ENCODE peak calls at places on chromosomes 13 and 19, in nine cellular contexts. H, N, V, U, A, L, P, K and D are unnamed samples.

GRCh38 chr19:10501971-10502523 is 1.1 kb downstream of the KEAP1 start:
- DNase-seq in P (no peak), V (peak; percentile 98), U (peak; percentile 19), H (peak; percentile 90), L (no peak), A (peak; percentile 53), N (peak; percentile 35), K (no peak), D (no peak)

GRCh38 chr19:35257113-35257461 is 8.3 kb downstream of the LSR start:
- DNase-seq in K (no peak), A (no peak), P (no peak), H (peak; percentile 63), V (no peak), U (no peak), L (no peak), N (no peak), D (no peak)

GRCh38 chr13:99347335-99347878 is 40.2 kb upstream of the GPR183 start:
- DNase-seq in P (no peak), A (no peak), H (no peak), V (no peak), N (no peak), U (no peak), L (no peak), K (no peak), D (no peak)

GRCh38 chr13:43227721-43228120 is 204.3 kb downstream of the DNAJC15 start:
- DNase-seq in N (no peak), V (no peak), A (no peak), U (peak; percentile 9), L (no peak), H (no peak), K (no peak), P (no peak), D (no peak)

GRCh38 chr19:5686326-5686646 is 3.8 kb upstream of the RPL36 start:
- DNase-seq in H (no peak), V (no peak), N (no peak), U (no peak), L (no peak), A (no peak), K (no peak), P (no peak), D (no peak)

GRCh38 chr13:42412812-42413795 is 141.2 kb downstream of the AKAP11 start:
- DNase-seq in N (peak; percentile 1), H (no peak), K (no peak), L (no peak), P (no peak), A (no peak), U (no peak), V (no peak), D (no peak)

GRCh38 chr19:42528354-42529247 is at the start of gene CEACAM1:
- DNase-seq in K (no peak), H (no peak), L (no peak), A (no peak), V (peak; percentile 79), P (no peak), U (peak; percentile 79), N (no peak), D (no peak)

GRCh38 chr13:24503376-24503690 is 9.2 kb downstream of the PARP4 start:
- DNase-seq in V (no peak), N (no peak), H (no peak), U (peak; percentile 6), A (no peak), P (no peak), L (no peak), K (no peak), D (no peak)

GRCh38 chr19:35247526-35248309 is 1.1 kb upstream of the LSR start:
- DNase-seq in L (no peak), U (peak; percentile 92), H (no peak), N (no peak), V (peak; percentile 93), A (no peak), P (no peak), K (no peak), D (no peak)

GRCh38 chr13:97367427-97367826 is 66.5 kb upstream of the RAP2A start:
- DNase-seq in V (no peak), P (peak; percentile 24), N (peak; percentile 69), K (peak; percentile 54), H (peak; percentile 71), L (no peak), U (peak; percentile 42), A (no peak), D (no peak)

GRCh38 chr13:111636271-111636670 is 315.8 kb downstream of the TEX29 start:
- DNase-seq in P (no peak), L (no peak), H (no peak), V (no peak), U (no peak), K (no peak), A (no peak), N (no peak), D (no peak)
- TF ChIP-seq CTCF in P (no peak), L (no peak), H (no peak), V (no peak), U (no peak), K (no peak), A (no peak), N (no peak), D (no peak)

DNA sequence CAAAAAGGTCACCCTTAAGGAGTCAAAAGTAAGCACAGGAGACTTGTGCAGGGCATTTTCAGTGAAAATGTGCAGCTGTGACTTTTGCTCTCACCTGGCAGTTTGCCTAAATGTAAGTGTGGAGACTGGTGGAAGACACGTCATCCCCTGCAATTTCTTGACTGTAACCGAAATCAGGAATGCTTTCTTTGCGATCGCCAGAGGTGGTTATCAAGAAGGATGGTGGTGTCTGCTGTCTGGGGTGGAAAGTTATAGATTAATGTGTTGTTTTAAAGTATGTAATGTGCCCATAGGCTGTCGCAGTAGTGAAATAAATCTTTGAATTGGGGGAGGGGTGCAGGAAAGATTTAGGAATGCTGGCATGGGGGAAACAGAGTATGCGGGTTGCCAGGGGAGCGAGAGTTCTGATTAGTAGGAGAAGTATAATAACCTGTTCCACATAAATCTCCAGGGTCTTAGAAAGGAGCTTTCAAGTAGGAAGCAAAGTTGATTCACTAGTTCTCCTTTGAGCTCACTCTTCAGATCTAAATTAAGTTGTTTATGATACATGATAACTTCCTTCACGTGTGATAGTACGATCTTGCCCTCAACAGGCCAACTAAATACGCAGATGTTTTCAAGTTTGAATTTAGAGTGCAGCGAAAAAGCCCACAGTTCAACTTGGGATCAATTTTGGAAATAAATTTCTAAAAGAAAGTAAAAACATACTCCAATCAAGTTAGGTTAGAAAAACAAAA is 1520.0 kb upstream of the SLC10A2 start:
- DNase-seq in P (peak; percentile 65), L (no peak), U (peak; percentile 49), A (no peak), V (no peak), N (peak; percentile 85), K (peak; percentile 55), H (no peak), D (no peak)
- H3K4me3 ChIP-seq in P (peak overlapping the region; percentile 11), L (no peak overlapping the region), U (no peak overlapping the region), A (no peak overlapping the region), V (no peak overlapping the region), N (no peak overlapping the region), K (no peak overlapping the region), H (no peak overlapping the region), D (no peak overlapping the region)

GRCh38 chr13:74080762-74081161 is 53.4 kb downstream of the KLF12 start:
- DNase-seq in V (no peak), K (no peak), N (no peak), H (no peak), P (no peak), U (no peak), A (no peak), L (no peak), D (no peak)

GRCh38 chr13:74090397-74090796 is 43.8 kb downstream of the KLF12 start:
- DNase-seq in U (peak; percentile 4), K (no peak), P (no peak), A (no peak), V (no peak), L (no peak), H (no peak), N (no peak), D (no peak)

GRCh38 chr13:74082741-74083160 is 51.5 kb downstream of the KLF12 start:
- DNase-seq in N (no peak), L (no peak), A (no peak), H (no peak), V (no peak), U (no peak), K (no peak), P (no peak), D (no peak)

GRCh38 chr13:74087304-74087703 is 46.9 kb downstream of the KLF12 start:
- DNase-seq in N (no peak), L (no peak), H (no peak), K (no peak), U (no peak), V (no peak), P (no peak), A (no peak), D (no peak)

GRCh38 chr13:74084375-74084902 is 49.8 kb downstream of the KLF12 start:
- DNase-seq in V (no peak), H (no peak), K (no peak), A (no peak), P (no peak), N (no peak), U (no peak), L (no peak), D (no peak)
- TF ChIP-seq CTCF in V (no peak), H (no peak), K (no peak), A (no peak), P (no peak), N (no peak), U (no peak), L (no peak), D (no peak)

DNA sequence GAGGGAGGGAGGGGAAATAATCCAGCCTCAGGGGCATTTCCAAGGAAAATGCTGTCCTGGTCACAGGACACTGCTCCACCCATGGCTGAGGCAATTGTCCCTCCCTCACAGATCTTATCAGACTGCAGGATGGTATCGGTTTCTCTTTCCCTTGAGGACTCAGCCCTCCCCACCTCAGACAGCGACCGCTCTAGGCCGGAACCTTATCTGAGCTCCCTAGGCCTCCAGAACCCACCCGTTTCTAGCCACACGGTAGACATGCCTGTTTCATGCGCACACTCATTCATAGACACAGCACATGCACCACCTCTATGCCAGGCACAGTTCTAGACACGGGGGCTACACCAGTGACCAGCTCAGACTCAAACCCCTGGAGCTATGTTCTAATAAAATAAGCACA is 10.1 kb upstream of the IZUMO2 start:
- DNase-seq in V (peak; percentile 39), L (no peak), P (no peak), N (no peak), U (no peak), A (no peak), H (no peak), K (no peak), D (no peak)
- H3K4me3 ChIP-seq in V (no peak overlapping the region), L (no peak overlapping the region), P (no peak overlapping the region), N (no peak overlapping the region), U (no peak overlapping the region), A (no peak overlapping the region), H (no peak overlapping the region), K (no peak overlapping the region), D (no peak overlapping the region)

DNA sequence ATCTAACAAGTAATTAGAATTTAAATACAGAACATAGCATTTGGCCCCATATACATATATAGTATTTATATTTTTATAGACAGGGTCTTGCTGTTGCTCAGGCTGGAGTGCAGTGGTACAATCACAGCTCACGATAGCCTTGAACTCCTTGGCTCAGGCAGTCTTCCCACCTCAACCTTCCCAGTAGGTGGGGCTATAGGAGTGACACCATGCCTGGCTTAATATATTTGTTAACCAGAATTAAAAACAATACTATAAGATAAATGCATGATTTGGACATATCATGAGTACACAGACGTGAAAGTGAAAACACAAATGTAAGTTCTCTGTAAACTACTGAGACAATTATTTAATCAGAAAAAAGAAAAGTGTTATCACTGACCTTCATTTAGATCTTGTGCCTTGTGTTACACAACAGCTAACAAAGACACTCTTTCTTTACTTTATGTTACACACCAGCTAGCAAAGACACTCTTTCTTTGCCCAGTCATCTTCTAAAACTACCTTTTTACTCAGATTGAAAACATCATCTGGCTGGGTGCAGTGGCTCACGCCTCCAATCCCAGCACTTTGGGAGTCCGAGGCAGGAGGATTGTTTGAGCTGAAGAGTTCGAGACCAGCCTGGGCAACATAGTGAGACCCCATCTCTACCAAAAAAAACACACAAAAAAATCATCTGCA is 22.6 kb downstream of the CARS2 start:
- DNase-seq in P (no peak), L (no peak), K (no peak), H (no peak), N (peak; percentile 28), U (peak; percentile 32), V (no peak), A (no peak), D (no peak)
- TF ChIP-seq CTCF in P (peak; percentile 45), L (no peak), K (peak; percentile 49), H (peak; percentile 28), N (peak; percentile 69), U (peak; percentile 48), V (no peak), A (no peak), D (peak; percentile 12)